ENCODE peak calls at places on chromosomes 1 and 21, in five cellular contexts. One of them, this sample, is unnamed.

GRCh38 chr1:3677411-3677944 is 25.2 kb downstream of the TP73 start:
- DNase-seq in T-helper 2 cell: no peak
- DNase-seq in A549: no peak
- DNase-seq in kidney epithelial cell: no peak
- DNase-seq in naive thymus-derived CD8-positive, alpha-beta T cell: no peak
- DNase-seq in this sample: no peak

GRCh38 chr1:19621274-19621950 is 22.7 kb upstream of the NBL1 start:
- DNase-seq in T-helper 2 cell: no peak
- DNase-seq in A549: no peak
- DNase-seq in kidney epithelial cell: no peak
- DNase-seq in naive thymus-derived CD8-positive, alpha-beta T cell: no peak
- DNase-seq in this sample: no peak

GRCh38 chr1:47002211-47002610 is 21.3 kb upstream of the CYP4X1 start:
- DNase-seq in T-helper 2 cell: no peak
- DNase-seq in A549: no peak
- DNase-seq in kidney epithelial cell: no peak
- DNase-seq in naive thymus-derived CD8-positive, alpha-beta T cell: no peak
- DNase-seq in this sample: no peak

GRCh38 chr1:208154040-208154439 is 90.1 kb downstream of the PLXNA2 start:
- DNase-seq in T-helper 2 cell: no peak
- DNase-seq in A549: no peak
- DNase-seq in kidney epithelial cell: no peak
- DNase-seq in naive thymus-derived CD8-positive, alpha-beta T cell: no peak
- DNase-seq in this sample: no peak

GRCh38 chr1:27621067-27621920 is 13.7 kb downstream of the FGR start:
- DNase-seq in T-helper 2 cell: no peak
- DNase-seq in A549: no peak
- DNase-seq in kidney epithelial cell: no peak
- DNase-seq in naive thymus-derived CD8-positive, alpha-beta T cell: no peak
- DNase-seq in this sample: no peak

GRCh38 chr21:42644223-42645208 is 8.9 kb upstream of the PDE9A start:
- DNase-seq in T-helper 2 cell: no peak
- DNase-seq in A549: no peak
- DNase-seq in kidney epithelial cell: no peak
- DNase-seq in naive thymus-derived CD8-positive, alpha-beta T cell: no peak
- DNase-seq in this sample: no peak

GRCh38 chr1:196425513-196425912 is 182.7 kb downstream of the KCNT2 start:
- DNase-seq in T-helper 2 cell: no peak
- DNase-seq in A549: no peak
- DNase-seq in kidney epithelial cell: no peak
- DNase-seq in naive thymus-derived CD8-positive, alpha-beta T cell: no peak
- DNase-seq in this sample: no peak

GRCh38 chr1:17569200-17570139 is 30.0 kb downstream of the ARHGEF10L start:
- DNase-seq in T-helper 2 cell: no peak
- DNase-seq in A549: no peak
- DNase-seq in kidney epithelial cell: no peak
- DNase-seq in naive thymus-derived CD8-positive, alpha-beta T cell: no peak
- DNase-seq in this sample: no peak

GRCh38 chr1:61254629-61255323 is 172.4 kb downstream of the NFIA start:
- DNase-seq in T-helper 2 cell: no peak
- DNase-seq in A549: no peak
- DNase-seq in kidney epithelial cell: no peak
- DNase-seq in naive thymus-derived CD8-positive, alpha-beta T cell: no peak
- DNase-seq in this sample: no peak

GRCh38 chr1:46558141-46558963 is 6.9 kb upstream of the KNCN start:
- DNase-seq in T-helper 2 cell: no peak
- DNase-seq in A549: no peak
- DNase-seq in kidney epithelial cell: no peak
- DNase-seq in naive thymus-derived CD8-positive, alpha-beta T cell: no peak
- DNase-seq in this sample: no peak

GRCh38 chr1:196344462-196344861 is 263.8 kb downstream of the KCNT2 start:
- DNase-seq in T-helper 2 cell: no peak
- DNase-seq in A549: no peak
- DNase-seq in kidney epithelial cell: no peak
- DNase-seq in naive thymus-derived CD8-positive, alpha-beta T cell: no peak
- DNase-seq in this sample: no peak

GRCh38 chr21:15667010-15667409 is 62.8 kb upstream of the USP25 start:
- DNase-seq in T-helper 2 cell: no peak
- DNase-seq in A549: no peak
- DNase-seq in kidney epithelial cell: peak
- DNase-seq in naive thymus-derived CD8-positive, alpha-beta T cell: no peak
- DNase-seq in this sample: no peak

GRCh38 chr1:168084396-168085231 is 52.1 kb downstream of the GPR161 start:
- DNase-seq in T-helper 2 cell: peak
- DNase-seq in A549: peak
- DNase-seq in kidney epithelial cell: no peak
- DNase-seq in naive thymus-derived CD8-positive, alpha-beta T cell: peak
- DNase-seq in this sample: peak

GRCh38 chr1:155396874-155397476 is 76.3 kb downstream of the RUSC1 start:
- DNase-seq in T-helper 2 cell: no peak
- DNase-seq in A549: no peak
- DNase-seq in kidney epithelial cell: no peak
- DNase-seq in naive thymus-derived CD8-positive, alpha-beta T cell: no peak
- DNase-seq in this sample: no peak

GRCh38 chr1:81869286-81869685 is 68.6 kb downstream of the ADGRL2 start:
- DNase-seq in T-helper 2 cell: no peak
- DNase-seq in A549: no peak
- DNase-seq in kidney epithelial cell: no peak
- DNase-seq in naive thymus-derived CD8-positive, alpha-beta T cell: no peak
- DNase-seq in this sample: no peak

GRCh38 chr1:200428482-200429205 is 18.8 kb upstream of the ZNF281 start:
- DNase-seq in T-helper 2 cell: no peak
- DNase-seq in A549: no peak
- DNase-seq in kidney epithelial cell: no peak
- DNase-seq in naive thymus-derived CD8-positive, alpha-beta T cell: no peak
- DNase-seq in this sample: no peak

GRCh38 chr1:39398278-39399010 is 93.0 kb upstream of the BMP8A start:
- DNase-seq in T-helper 2 cell: no peak
- DNase-seq in A549: peak
- DNase-seq in kidney epithelial cell: peak
- DNase-seq in naive thymus-derived CD8-positive, alpha-beta T cell: no peak
- DNase-seq in this sample: no peak

GRCh38 chr1:160127865-160128523 is 12.4 kb downstream of the ATP1A2 start:
- DNase-seq in T-helper 2 cell: no peak
- DNase-seq in A549: peak
- DNase-seq in kidney epithelial cell: no peak
- DNase-seq in naive thymus-derived CD8-positive, alpha-beta T cell: no peak
- DNase-seq in this sample: no peak

GRCh38 chr1:192565946-192566345 is 9.6 kb upstream of the RGS1 start:
- DNase-seq in T-helper 2 cell: no peak
- DNase-seq in A549: no peak
- DNase-seq in kidney epithelial cell: no peak
- DNase-seq in naive thymus-derived CD8-positive, alpha-beta T cell: no peak
- DNase-seq in this sample: no peak

GRCh38 chr1:153577624-153578051 is 12.0 kb upstream of the S100A2 start:
- DNase-seq in T-helper 2 cell: no peak
- DNase-seq in A549: no peak
- DNase-seq in kidney epithelial cell: no peak
- DNase-seq in naive thymus-derived CD8-positive, alpha-beta T cell: no peak
- DNase-seq in this sample: no peak

GRCh38 chr21:35168702-35169101 is 119.6 kb upstream of the RUNX1 start:
- DNase-seq in T-helper 2 cell: no peak
- DNase-seq in A549: no peak
- DNase-seq in kidney epithelial cell: no peak
- DNase-seq in naive thymus-derived CD8-positive, alpha-beta T cell: no peak
- DNase-seq in this sample: no peak

GRCh38 chr1:161085165-161085564 is 4.2 kb downstream of the NECTIN4 start:
- DNase-seq in T-helper 2 cell: no peak
- DNase-seq in A549: no peak
- DNase-seq in kidney epithelial cell: no peak
- DNase-seq in naive thymus-derived CD8-positive, alpha-beta T cell: no peak
- DNase-seq in this sample: no peak

GRCh38 chr1:226557424-226557823 is 8.9 kb downstream of the STUM start:
- DNase-seq in T-helper 2 cell: no peak
- DNase-seq in A549: no peak
- DNase-seq in kidney epithelial cell: no peak
- DNase-seq in naive thymus-derived CD8-positive, alpha-beta T cell: no peak
- DNase-seq in this sample: no peak

GRCh38 chr1:14987829-14988603 is 165.5 kb upstream of the TMEM51 start:
- DNase-seq in T-helper 2 cell: no peak
- DNase-seq in A549: no peak
- DNase-seq in kidney epithelial cell: no peak
- DNase-seq in naive thymus-derived CD8-positive, alpha-beta T cell: no peak
- DNase-seq in this sample: no peak

GRCh38 chr1:222592171-222592570 is 2.4 kb upstream of the TAF1A start:
- DNase-seq in T-helper 2 cell: no peak
- DNase-seq in A549: no peak
- DNase-seq in kidney epithelial cell: peak
- DNase-seq in naive thymus-derived CD8-positive, alpha-beta T cell: no peak
- DNase-seq in this sample: no peak

GRCh38 chr21:29148535-29148934 is 18.1 kb downstream of the MAP3K7CL start:
- DNase-seq in T-helper 2 cell: no peak
- DNase-seq in A549: no peak
- DNase-seq in kidney epithelial cell: no peak
- DNase-seq in naive thymus-derived CD8-positive, alpha-beta T cell: no peak
- DNase-seq in this sample: no peak

GRCh38 chr1:245576323-245576722 is 421.5 kb downstream of the KIF26B start:
- DNase-seq in T-helper 2 cell: no peak
- DNase-seq in A549: no peak
- DNase-seq in kidney epithelial cell: no peak
- DNase-seq in naive thymus-derived CD8-positive, alpha-beta T cell: no peak
- DNase-seq in this sample: no peak

GRCh38 chr1:31787786-31788137 is 23.6 kb upstream of the ADGRB2 start:
- DNase-seq in T-helper 2 cell: no peak
- DNase-seq in A549: no peak
- DNase-seq in kidney epithelial cell: no peak
- DNase-seq in naive thymus-derived CD8-positive, alpha-beta T cell: no peak
- DNase-seq in this sample: no peak

GRCh38 chr1:150309758-150310495 is 11.4 kb upstream of the PRPF3 start:
- DNase-seq in T-helper 2 cell: no peak
- DNase-seq in A549: no peak
- DNase-seq in kidney epithelial cell: no peak
- DNase-seq in naive thymus-derived CD8-positive, alpha-beta T cell: no peak
- DNase-seq in this sample: no peak

GRCh38 chr1:236746785-236747184 is 48.3 kb upstream of the MTR start:
- DNase-seq in T-helper 2 cell: no peak
- DNase-seq in A549: no peak
- DNase-seq in kidney epithelial cell: no peak
- DNase-seq in naive thymus-derived CD8-positive, alpha-beta T cell: no peak
- DNase-seq in this sample: no peak

GRCh38 chr1:22105611-22106207 is 37.2 kb downstream of the WNT4 start:
- DNase-seq in T-helper 2 cell: no peak
- DNase-seq in A549: peak
- DNase-seq in kidney epithelial cell: no peak
- DNase-seq in naive thymus-derived CD8-positive, alpha-beta T cell: peak
- DNase-seq in this sample: peak

GRCh38 chr1:167922023-167922422 is 8.1 kb upstream of the ADCY10 start:
- DNase-seq in T-helper 2 cell: no peak
- DNase-seq in A549: no peak
- DNase-seq in kidney epithelial cell: no peak
- DNase-seq in naive thymus-derived CD8-positive, alpha-beta T cell: no peak
- DNase-seq in this sample: no peak

GRCh38 chr1:228150021-228150457 is 309 bp downstream of the GJC2 start:
- DNase-seq in T-helper 2 cell: no peak
- DNase-seq in A549: no peak
- DNase-seq in kidney epithelial cell: no peak
- DNase-seq in naive thymus-derived CD8-positive, alpha-beta T cell: no peak
- DNase-seq in this sample: no peak

GRCh38 chr1:204729516-204729915 is 44.0 kb upstream of the LRRN2 start:
- DNase-seq in T-helper 2 cell: no peak
- DNase-seq in A549: no peak
- DNase-seq in kidney epithelial cell: no peak
- DNase-seq in naive thymus-derived CD8-positive, alpha-beta T cell: no peak
- DNase-seq in this sample: no peak

GRCh38 chr1:203305809-203306088 is 430 bp downstream of the BTG2 start:
- DNase-seq in T-helper 2 cell: no peak
- DNase-seq in A549: peak
- DNase-seq in kidney epithelial cell: no peak
- DNase-seq in naive thymus-derived CD8-positive, alpha-beta T cell: no peak
- DNase-seq in this sample: no peak

GRCh38 chr1:153542956-153543737 is 2.4 kb upstream of the S100A5 start:
- DNase-seq in T-helper 2 cell: no peak
- DNase-seq in A549: no peak
- DNase-seq in kidney epithelial cell: no peak
- DNase-seq in naive thymus-derived CD8-positive, alpha-beta T cell: no peak
- DNase-seq in this sample: no peak

GRCh38 chr1:156025873-156026272 is 5.1 kb upstream of the SSR2 start:
- DNase-seq in T-helper 2 cell: peak
- DNase-seq in A549: peak
- DNase-seq in kidney epithelial cell: no peak
- DNase-seq in naive thymus-derived CD8-positive, alpha-beta T cell: peak
- DNase-seq in this sample: peak

GRCh38 chr1:241473026-241473425 is 46.5 kb downstream of the FH start:
- DNase-seq in T-helper 2 cell: no peak
- DNase-seq in A549: no peak
- DNase-seq in kidney epithelial cell: no peak
- DNase-seq in naive thymus-derived CD8-positive, alpha-beta T cell: no peak
- DNase-seq in this sample: no peak

GRCh38 chr1:33363470-33363861 is 42.6 kb upstream of the A3GALT2 start:
- DNase-seq in T-helper 2 cell: no peak
- DNase-seq in A549: no peak
- DNase-seq in kidney epithelial cell: no peak
- DNase-seq in naive thymus-derived CD8-positive, alpha-beta T cell: no peak
- DNase-seq in this sample: no peak

This sample was measured in CD4-positive, CD25-positive, alpha-beta regulatory T cell.